ENCODE peak calls at places on chromosomes 6 and 20, in seven cellular contexts. P is cardiac fibroblast, K is lower lobe of right lung, I is nucleus accumbens, C is GM03348, J is IMR-90, O is breast epithelium. L is an unnamed sample.

GRCh38 chr20:25248501-25249172 is 752 bp downstream of the PYGB start:
- DNase-seq in P (peak), K (no peak), I (peak), C (peak), J (peak), O (no peak), L (no peak)

GRCh38 chr6:166862287-166862977 is 93.9 kb downstream of the RNASET2 start:
- DNase-seq in P (no peak), K (no peak), I (peak), C (peak), J (no peak), O (no peak), L (no peak)

GRCh38 chr6:48568856-48569255 is 457.9 kb upstream of the PTCHD4 start:
- DNase-seq in P (peak), K (no peak), I (no peak), C (peak), J (no peak), O (no peak), L (no peak)

GRCh38 chr6:163634514-163635171 is 220.1 kb downstream of the QKI start:
- DNase-seq in P (no peak), K (no peak), I (no peak), C (no peak), J (no peak), O (peak), L (no peak)

GRCh38 chr20:10370091-10370887 is 63.7 kb downstream of the MKKS start:
- DNase-seq in P (peak), K (no peak), I (no peak), C (no peak), J (peak), O (no peak), L (no peak)

GRCh38 chr20:63772781-63773520 is 33.4 kb downstream of the SLC2A4RG start:
- DNase-seq in P (peak), K (peak), I (no peak), C (no peak), J (peak), O (no peak), L (no peak)

GRCh38 chr6:111614833-111615582 is 9.3 kb upstream of the TRAF3IP2 start:
- DNase-seq in P (no peak), K (peak), I (no peak), C (no peak), J (no peak), O (no peak), L (no peak)

GRCh38 chr6:33963351-33963750 is 159.5 kb upstream of the MLN start:
- DNase-seq in P (no peak), K (no peak), I (no peak), C (no peak), J (no peak), O (peak), L (no peak)

GRCh38 chr6:170066679-170067078 is 224.2 kb downstream of the DLL1 start:
- DNase-seq in P (no peak), K (no peak), I (no peak), C (no peak), J (no peak), O (peak), L (no peak)

GRCh38 chr6:45420909-45421699 is 43.4 kb upstream of the SUPT3H start:
- DNase-seq in P (peak), K (no peak), I (no peak), C (peak), J (no peak), O (no peak), L (no peak)

GRCh38 chr20:64044484-64045247 is 4.8 kb downstream of the SOX18 start:
- DNase-seq in P (peak), K (no peak), I (no peak), C (peak), J (peak), O (no peak), L (no peak)

GRCh38 chr6:130958468-130958867 is 104.6 kb downstream of the EPB41L2 start:
- DNase-seq in P (peak), K (no peak), I (no peak), C (no peak), J (peak), O (no peak), L (no peak)

GRCh38 chr6:142275146-142276006 is 26.4 kb upstream of the ADGRG6 start:
- DNase-seq in P (peak), K (no peak), I (no peak), C (peak), J (peak), O (no peak), L (no peak)

GRCh38 chr6:31041372-31041974 is 31.2 kb downstream of the MUC22 start:
- DNase-seq in P (no peak), K (no peak), I (no peak), C (no peak), J (no peak), O (no peak), L (no peak)

GRCh38 chr6:27812805-27813626 is 99.2 kb downstream of the OR2B2 start:
- DNase-seq in P (no peak), K (no peak), I (no peak), C (no peak), J (no peak), O (no peak), L (no peak)

GRCh38 chr6:89611666-89612065 is 26.9 kb downstream of the LYRM2 start:
- DNase-seq in P (peak), K (no peak), I (no peak), C (peak), J (peak), O (no peak), L (no peak)

GRCh38 chr20:44166477-44166876 is 20.5 kb downstream of the JPH2 start:
- DNase-seq in P (peak), K (no peak), I (no peak), C (peak), J (peak), O (no peak), L (no peak)

GRCh38 chr20:44843863-44844262 is 33.5 kb upstream of the RIMS4 start:
- DNase-seq in P (no peak), K (no peak), I (no peak), C (no peak), J (no peak), O (no peak), L (no peak)

GRCh38 chr20:36988494-36988966 is 37.0 kb upstream of the SAMHD1 start:
- DNase-seq in P (peak), K (no peak), I (no peak), C (no peak), J (peak), O (no peak), L (no peak)

GRCh38 chr6:11538049-11538798 is 675 bp downstream of the TMEM170B start:
- DNase-seq in P (no peak), K (peak), I (peak), C (peak), J (no peak), O (peak), L (no peak)

GRCh38 chr20:47117789-47118188 is 223.1 kb downstream of the EYA2 start:
- DNase-seq in P (no peak), K (no peak), I (no peak), C (no peak), J (peak), O (no peak), L (no peak)

GRCh38 chr20:32210206-32210605 is 2.5 kb downstream of the POFUT1 start:
- DNase-seq in P (peak), K (no peak), I (no peak), C (no peak), J (peak), O (no peak), L (no peak)

GRCh38 chr6:6631526-6632276 is 43.2 kb downstream of the LY86 start:
- DNase-seq in P (peak), K (no peak), I (no peak), C (no peak), J (no peak), O (no peak), L (no peak)

GRCh38 chr6:80382796-80383195 is 276.3 kb downstream of the BCKDHB start:
- DNase-seq in P (peak), K (no peak), I (no peak), C (no peak), J (peak), O (no peak), L (no peak)

GRCh38 chr20:60269571-60270162 is 311.4 kb downstream of the CDH26 start:
- DNase-seq in P (no peak), K (no peak), I (no peak), C (no peak), J (no peak), O (no peak), L (no peak)

GRCh38 chr6:159090530-159091306 is 45.9 kb upstream of the TAGAP start:
- DNase-seq in P (no peak), K (no peak), I (no peak), C (no peak), J (no peak), O (no peak), L (no peak)

GRCh38 chr6:146551545-146551944 is 7.9 kb downstream of the RAB32 start:
- DNase-seq in P (no peak), K (no peak), I (no peak), C (no peak), J (peak), O (no peak), L (no peak)

GRCh38 chr6:38955876-38956275 is 92.7 kb upstream of the GLP1R start:
- DNase-seq in P (no peak), K (no peak), I (no peak), C (no peak), J (no peak), O (no peak), L (no peak)

GRCh38 chr20:57625181-57625958 is 5.1 kb upstream of the ZBP1 start:
- DNase-seq in P (no peak), K (no peak), I (no peak), C (no peak), J (no peak), O (no peak), L (no peak)

GRCh38 chr20:45060341-45060740 is 40.6 kb downstream of the KCNS1 start:
- DNase-seq in P (no peak), K (no peak), I (no peak), C (no peak), J (no peak), O (no peak), L (no peak)

GRCh38 chr6:37049990-37050853 is 44.8 kb downstream of the FGD2 start:
- DNase-seq in P (no peak), K (peak), I (no peak), C (no peak), J (no peak), O (no peak), L (no peak)

GRCh38 chr6:33749401-33749800 is 2.7 kb upstream of the IP6K3 start:
- DNase-seq in P (no peak), K (no peak), I (no peak), C (no peak), J (no peak), O (no peak), L (no peak)

GRCh38 chr6:137039010-137039409 is 5.8 kb downstream of the IL20RA start:
- DNase-seq in P (no peak), K (no peak), I (no peak), C (no peak), J (no peak), O (no peak), L (no peak)

GRCh38 chr20:49043000-49043399 is 3.1 kb upstream of the CSE1L start:
- DNase-seq in P (no peak), K (no peak), I (no peak), C (no peak), J (no peak), O (no peak), L (no peak)